ENCODE peak calls at places on chromosomes 3 and 15, in nine cellular contexts. K is sigmoid colon, V is transverse colon, A is tibial nerve, P is stomach, E is HepG2, U is upper lobe of left lung, F is A549, O is H1. T is an unnamed sample.
A peak's percentile ranks its signal among the peaks of the same experiment; 100 is the strongest.

GRCh38 chr3:87191175-87191574 is 35.9 kb upstream of the CHMP2B start:
- DNase-seq in K (no peak), V (no peak), A (no peak), P (no peak), E (no peak), U (no peak), F (no peak), O (no peak), T (no peak)

GRCh38 chr15:41832875-41833274 is 5.0 kb downstream of the JMJD7 start:
- DNase-seq in K (no peak), V (peak; percentile 26), A (no peak), P (peak; percentile 48), E (no peak), U (no peak), F (no peak), O (no peak), T (no peak)

GRCh38 chr3:113557374-113557773 is 25.0 kb downstream of the SIDT1 start:
- DNase-seq in K (no peak), V (no peak), A (no peak), P (no peak), E (peak; percentile 67), U (no peak), F (peak; percentile 43), O (no peak), T (no peak)

GRCh38 chr3:108239082-108239481 is 16.9 kb upstream of the IFT57 start:
- DNase-seq in K (no peak), V (no peak), A (no peak), P (no peak), E (no peak), U (no peak), F (no peak), O (no peak), T (no peak)

GRCh38 chr3:40623567-40623966 is 98.8 kb downstream of the ZNF621 start:
- DNase-seq in K (no peak), V (peak; percentile 38), A (no peak), P (no peak), E (no peak), U (no peak), F (no peak), O (no peak), T (no peak)

GRCh38 chr3:53240989-53241972 is 14.5 kb downstream of the TKT start:
- DNase-seq in K (no peak), V (no peak), A (no peak), P (no peak), E (no peak), U (peak; percentile 74), F (no peak), O (no peak), T (no peak)

GRCh38 chr15:38254065-38254883 is 1.6 kb downstream of the SPRED1 start:
- DNase-seq in K (peak; percentile 68), V (peak; percentile 62), A (peak; percentile 60), P (peak; percentile 53), E (peak; percentile 69), U (no peak), F (peak; percentile 31), O (no peak), T (no peak)

GRCh38 chr15:85024509-85025336 is 43.1 kb downstream of the PDE8A start:
- DNase-seq in K (no peak), V (no peak), A (no peak), P (no peak), E (peak; percentile 46), U (no peak), F (peak; percentile 51), O (no peak), T (no peak)

GRCh38 chr3:45838466-45838865 is 3.5 kb downstream of the LZTFL1 start:
- DNase-seq in K (no peak), V (no peak), A (no peak), P (no peak), E (no peak), U (no peak), F (no peak), O (no peak), T (no peak)

GRCh38 chr3:29937185-29937584 is 656.3 kb downstream of the RBMS3 start:
- DNase-seq in K (no peak), V (no peak), A (no peak), P (no peak), E (no peak), U (no peak), F (no peak), O (no peak), T (no peak)

GRCh38 chr3:3560566-3561336 is 238.5 kb upstream of the LRRN1 start:
- DNase-seq in K (no peak), V (no peak), A (no peak), P (no peak), E (no peak), U (no peak), F (no peak), O (no peak), T (no peak)

GRCh38 chr15:67179411-67179995 is 75.0 kb downstream of the AAGAB start:
- DNase-seq in K (no peak), V (no peak), A (no peak), P (no peak), E (no peak), U (no peak), F (no peak), O (no peak), T (no peak)

GRCh38 chr3:196235452-196236122 is 19.3 kb downstream of the SLC51A start:
- DNase-seq in K (no peak), V (no peak), A (peak; percentile 26), P (no peak), E (no peak), U (no peak), F (no peak), O (no peak), T (no peak)

DNA sequence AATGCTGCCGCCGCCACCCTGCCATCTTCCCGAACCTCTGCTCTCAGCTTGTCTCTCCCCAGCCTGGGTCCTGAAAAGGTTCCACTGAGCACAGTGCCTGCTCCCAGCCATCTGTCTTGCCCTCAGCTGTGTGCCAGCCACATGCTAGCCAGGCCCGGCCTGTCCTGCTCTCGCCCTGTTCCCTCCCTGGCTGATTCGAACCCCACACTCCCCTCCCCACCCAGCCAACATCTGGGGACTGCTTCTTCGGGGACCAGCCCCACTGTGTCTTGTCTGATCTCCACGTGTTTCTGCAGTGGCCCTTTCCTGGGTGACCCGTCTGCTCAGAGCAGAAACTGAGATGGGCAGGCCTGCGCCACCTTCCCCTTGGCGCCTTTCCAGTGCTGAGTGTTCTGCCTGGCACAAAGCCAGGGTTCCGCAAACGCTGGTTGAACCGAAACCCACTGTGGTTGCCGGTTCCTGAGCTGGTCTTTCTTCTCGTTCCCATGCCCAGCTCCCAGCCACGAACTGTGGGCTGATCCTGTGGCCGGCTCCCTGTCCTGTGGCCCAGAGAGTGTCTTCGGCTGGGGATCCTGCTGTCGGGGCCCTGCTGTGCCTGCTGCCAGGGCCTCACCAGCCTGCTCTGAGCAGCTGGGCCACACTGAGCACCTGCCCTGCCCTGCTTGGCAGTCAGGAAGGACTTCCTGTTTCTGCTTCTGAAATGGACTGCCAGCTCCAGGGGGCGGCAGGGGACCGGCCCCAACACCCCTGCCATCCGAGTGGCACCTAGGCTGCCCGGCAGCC is 62.7 kb upstream of the KLF13 start:
- DNase-seq in K (peak; percentile 80), V (peak; percentile 91), A (peak; percentile 63), P (peak; percentile 89), E (no peak), U (peak; percentile 86), F (no peak), O (no peak), T (no peak)
- TF ChIP-seq POLR2A in K (no peak), V (peak; percentile 29), A (no peak), P (no peak), E (no peak), U (peak; percentile 53), F (no peak), O (no peak), T (no peak)

GRCh38 chr15:99132584-99133287 is 27.9 kb downstream of the SYNM start:
- DNase-seq in K (peak; percentile 68), V (no peak), A (no peak), P (no peak), E (no peak), U (no peak), F (no peak), O (no peak), T (no peak)

GRCh38 chr15:99135194-99135593 is 30.3 kb downstream of the SYNM start:
- DNase-seq in K (no peak), V (no peak), A (no peak), P (no peak), E (peak; percentile 61), U (no peak), F (no peak), O (no peak), T (no peak)

GRCh38 chr15:99137111-99137546 is 32.2 kb downstream of the SYNM start:
- DNase-seq in K (no peak), V (no peak), A (no peak), P (no peak), E (no peak), U (no peak), F (no peak), O (no peak), T (no peak)

GRCh38 chr15:99132122-99132521 is 27.2 kb downstream of the SYNM start:
- DNase-seq in K (no peak), V (no peak), A (no peak), P (no peak), E (no peak), U (no peak), F (no peak), O (no peak), T (no peak)

GRCh38 chr15:99134317-99134821 is 29.5 kb downstream of the SYNM start:
- DNase-seq in K (no peak), V (no peak), A (no peak), P (no peak), E (no peak), U (no peak), F (no peak), O (no peak), T (no peak)
- H3K27ac ChIP-seq in K (peak overlapping the region; percentile 96), V (peak overlapping the region; percentile 3), A (peak overlapping the region; percentile 47), P (peak overlapping the region; percentile 36), E (no peak overlapping the region), U (no peak overlapping the region), F (no peak overlapping the region), O (no peak overlapping the region), T (no peak overlapping the region)

DNA sequence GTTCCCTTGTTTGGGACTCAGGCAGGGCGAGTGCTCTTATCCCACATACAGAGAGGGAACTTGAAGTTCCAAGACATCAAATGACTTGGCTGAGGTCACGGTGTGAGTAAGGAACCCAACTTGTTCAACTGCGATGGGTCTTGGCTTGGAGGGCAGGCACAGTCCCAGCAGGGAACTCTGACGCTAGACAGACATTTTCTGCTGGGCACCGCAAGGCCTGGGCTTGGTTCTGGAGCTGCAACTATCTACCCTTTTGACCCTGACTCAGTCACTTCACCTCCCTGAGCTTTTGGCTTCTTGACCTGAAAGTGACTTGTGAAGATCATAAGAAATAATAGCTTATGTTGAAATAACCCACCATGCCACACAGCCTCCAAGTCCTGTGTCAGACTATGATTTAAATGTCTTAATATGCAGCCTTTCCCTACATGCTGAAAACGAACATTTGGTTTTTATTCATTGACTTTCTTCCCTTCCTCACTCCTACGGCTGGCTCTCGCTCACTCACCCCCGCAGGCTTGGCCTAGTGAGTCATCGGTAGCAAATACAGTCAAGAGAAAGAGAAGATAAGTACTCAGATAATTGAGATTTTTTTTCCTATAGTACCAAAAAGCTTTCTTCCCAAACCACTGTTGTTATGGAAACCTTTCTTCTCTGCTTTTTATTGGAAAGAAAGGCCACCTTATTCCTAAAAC is 178.5 kb downstream of the ATP10A start:
- DNase-seq in K (peak; percentile 85), V (no peak), A (peak; percentile 43), P (no peak), E (no peak), U (no peak), F (no peak), O (no peak), T (peak; percentile 45)
- TF ChIP-seq EP300 in K (no peak), V (no peak), A (no peak), P (peak; percentile 22), E (no peak), U (no peak), F (no peak), O (no peak), T (no peak)

GRCh38 chr3:38164966-38165721 is at the start of gene OXSR1:
- DNase-seq in K (peak; percentile 100), V (peak; percentile 100), A (peak; percentile 97), P (peak; percentile 100), E (peak; percentile 99), U (peak; percentile 100), F (peak; percentile 99), O (peak; percentile 92), T (peak; percentile 97)
- TF ChIP-seq POLR2A in K (peak; percentile 90), V (peak; percentile 97), A (peak; percentile 86), P (peak; percentile 62), E (peak; percentile 82), U (peak; percentile 93), F (peak; percentile 83), O (peak; percentile 77), T (peak; percentile 81)